ENCODE peak calls at places on chromosomes 5 and 9, in ten cellular contexts. E is tibial nerve, T is breast epithelium, V is stomach, Y is GM12878, I is Peyer's patch, C is uterus, P is body of pancreas, K is ovary, Q is A549. D is an unnamed sample.

GRCh38 chr5:8012131-8012977 is 143.4 kb downstream of the MTRR start:
- DNase-seq in E (no peak), T (no peak), V (no peak), Y (no peak), I (no peak), C (no peak), P (no peak), K (no peak), Q (no peak), D (no peak)

GRCh38 chr5:32029291-32029690 is 144.8 kb downstream of the GOLPH3 start:
- DNase-seq in E (no peak), T (no peak), V (no peak), Y (no peak), I (no peak), C (no peak), P (no peak), K (no peak), Q (no peak), D (no peak)

GRCh38 chr9:30078195-30078594 is 2306.2 kb upstream of the ACO1 start:
- DNase-seq in E (no peak), T (no peak), V (no peak), Y (peak), I (no peak), C (no peak), P (no peak), K (no peak), Q (no peak), D (no peak)

GRCh38 chr5:118953652-118954005 is 34.7 kb downstream of the DTWD2 start:
- DNase-seq in E (no peak), T (no peak), V (no peak), Y (no peak), I (no peak), C (no peak), P (no peak), K (no peak), Q (no peak), D (no peak)

GRCh38 chr9:113901196-113901818 is 25.2 kb downstream of the ZNF618 start:
- DNase-seq in E (no peak), T (no peak), V (no peak), Y (no peak), I (no peak), C (no peak), P (no peak), K (no peak), Q (no peak), D (no peak)

GRCh38 chr9:127700594-127701255 is 6.1 kb upstream of the CFAP157 start:
- DNase-seq in E (no peak), T (no peak), V (no peak), Y (no peak), I (no peak), C (no peak), P (peak), K (no peak), Q (no peak), D (no peak)

GRCh38 chr9:74331607-74332006 is 165.5 kb upstream of the RORB start:
- DNase-seq in E (no peak), T (no peak), V (no peak), Y (no peak), I (no peak), C (no peak), P (no peak), K (no peak), Q (no peak), D (no peak)

GRCh38 chr5:145856285-145856818 is 16.5 kb downstream of the GRXCR2 start:
- DNase-seq in E (peak), T (peak), V (peak), Y (no peak), I (no peak), C (peak), P (peak), K (peak), Q (no peak), D (no peak)

GRCh38 chr5:32506251-32506661 is 61.7 kb upstream of the ZFR start:
- DNase-seq in E (no peak), T (no peak), V (no peak), Y (no peak), I (no peak), C (no peak), P (no peak), K (no peak), Q (no peak), D (no peak)

GRCh38 chr9:6354072-6354686 is 26.0 kb downstream of the TPD52L3 start:
- DNase-seq in E (no peak), T (no peak), V (no peak), Y (peak), I (peak), C (no peak), P (no peak), K (no peak), Q (peak), D (no peak)

GRCh38 chr5:140253985-140254384 is 48.9 kb downstream of the PFDN1 start:
- DNase-seq in E (no peak), T (no peak), V (peak), Y (no peak), I (no peak), C (no peak), P (no peak), K (no peak), Q (no peak), D (no peak)

GRCh38 chr9:110152704-110153374 is 55.1 kb downstream of the C9orf152 start:
- DNase-seq in E (no peak), T (no peak), V (no peak), Y (no peak), I (no peak), C (no peak), P (no peak), K (no peak), Q (peak), D (no peak)

GRCh38 chr9:36985769-36986547 is 48.1 kb downstream of the PAX5 start:
- DNase-seq in E (no peak), T (no peak), V (no peak), Y (no peak), I (no peak), C (no peak), P (peak), K (no peak), Q (no peak), D (no peak)

GRCh38 chr5:133439859-133440258 is 172.5 kb downstream of the FSTL4 start:
- DNase-seq in E (no peak), T (no peak), V (no peak), Y (no peak), I (no peak), C (no peak), P (no peak), K (no peak), Q (no peak), D (no peak)
- H3K27ac ChIP-seq in E (peak), T (no peak), V (no peak), Y (no peak), I (no peak), C (no peak), P (no peak), K (no peak), Q (no peak), D (peak)

GRCh38 chr9:95504053-95504963 is 12.5 kb downstream of the PTCH1 start:
- DNase-seq in E (peak), T (no peak), V (no peak), Y (no peak), I (no peak), C (no peak), P (peak), K (peak), Q (peak), D (no peak)

GRCh38 chr9:95505676-95506437 is 10.9 kb downstream of the PTCH1 start:
- DNase-seq in E (no peak), T (no peak), V (peak), Y (no peak), I (no peak), C (peak), P (peak), K (peak), Q (peak), D (no peak)

GRCh38 chr9:95503369-95503768 is 13.4 kb downstream of the PTCH1 start:
- DNase-seq in E (no peak), T (no peak), V (no peak), Y (no peak), I (no peak), C (no peak), P (no peak), K (no peak), Q (no peak), D (no peak)

GRCh38 chr9:95506438-95506691 is 10.4 kb downstream of the PTCH1 start:
- DNase-seq in E (no peak), T (no peak), V (no peak), Y (no peak), I (no peak), C (peak), P (peak), K (peak), Q (peak), D (no peak)

DNA sequence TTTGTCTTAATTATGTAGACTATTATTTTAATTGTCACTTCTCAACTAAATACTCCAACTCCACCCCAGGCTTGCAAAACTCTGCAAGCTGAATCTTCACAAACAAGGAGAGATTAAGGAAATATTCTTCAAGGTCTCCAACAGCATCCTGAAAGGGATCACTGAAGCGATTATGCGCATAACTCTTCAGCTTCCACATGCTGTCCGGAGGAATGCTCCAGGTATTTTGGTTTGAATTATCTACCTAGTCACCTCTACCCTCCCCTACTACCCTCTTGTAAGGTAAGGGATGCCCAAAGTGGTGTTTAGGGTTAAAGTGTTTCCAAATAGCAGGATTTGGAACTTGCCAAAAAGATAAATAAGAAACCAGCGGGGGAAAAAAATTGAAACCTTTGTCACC is 11.7 kb downstream of the PTCH1 start:
- DNase-seq in E (no peak), T (no peak), V (no peak), Y (no peak), I (no peak), C (no peak), P (no peak), K (no peak), Q (no peak), D (no peak)
- H3K4me3 ChIP-seq in E (peak), T (peak), V (peak), Y (peak), I (peak), C (peak), P (no peak), K (peak), Q (peak), D (peak)

DNA sequence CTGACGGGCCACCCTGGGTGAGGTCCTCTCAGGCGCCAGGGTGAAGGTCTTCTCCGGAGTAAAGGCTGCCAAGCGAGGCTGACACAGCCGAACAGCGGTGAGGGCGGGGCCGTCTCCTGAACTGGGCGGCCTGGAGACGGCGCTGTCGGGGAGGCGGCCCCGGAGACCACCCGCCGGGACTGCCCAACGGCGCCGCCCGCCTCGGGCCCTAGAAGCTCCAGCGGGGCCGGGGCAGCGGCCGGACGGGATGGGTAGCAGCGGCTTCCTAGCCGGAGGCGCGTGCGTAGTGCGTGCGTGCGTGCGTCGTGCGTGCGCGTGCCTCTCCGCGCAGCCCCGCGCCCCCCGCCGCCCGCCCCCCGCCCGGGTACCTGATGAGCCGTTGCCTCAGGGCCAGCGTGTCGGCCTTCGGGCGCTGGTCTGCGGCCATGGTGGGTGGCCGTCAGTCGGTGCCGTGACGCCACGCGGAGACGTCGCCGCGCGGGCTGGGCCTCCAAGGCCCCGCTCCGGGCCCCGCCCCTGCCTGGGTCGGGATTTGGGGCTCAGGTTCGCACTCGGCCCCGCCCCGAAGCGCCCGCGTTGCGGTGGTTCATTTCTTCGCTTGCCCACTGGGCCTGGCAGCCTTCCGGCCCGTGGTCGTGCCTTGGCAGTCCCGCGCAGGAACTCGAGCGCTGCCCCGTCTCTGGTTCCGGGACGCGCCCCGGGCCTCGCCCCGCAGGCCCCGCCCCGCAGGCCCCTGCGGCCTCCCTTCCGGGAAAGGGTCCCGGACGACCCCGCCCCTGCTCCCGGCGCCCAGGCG is at the start of gene PHYKPL:
- DNase-seq in E (peak), T (peak), V (peak), Y (no peak), I (peak), C (peak), P (peak), K (peak), Q (peak), D (no peak)
- TF ChIP-seq POLR2A in E (no peak), T (no peak), V (no peak), Y (peak), I (peak), C (peak), P (peak), K (peak), Q (peak), D (no peak)

DNA sequence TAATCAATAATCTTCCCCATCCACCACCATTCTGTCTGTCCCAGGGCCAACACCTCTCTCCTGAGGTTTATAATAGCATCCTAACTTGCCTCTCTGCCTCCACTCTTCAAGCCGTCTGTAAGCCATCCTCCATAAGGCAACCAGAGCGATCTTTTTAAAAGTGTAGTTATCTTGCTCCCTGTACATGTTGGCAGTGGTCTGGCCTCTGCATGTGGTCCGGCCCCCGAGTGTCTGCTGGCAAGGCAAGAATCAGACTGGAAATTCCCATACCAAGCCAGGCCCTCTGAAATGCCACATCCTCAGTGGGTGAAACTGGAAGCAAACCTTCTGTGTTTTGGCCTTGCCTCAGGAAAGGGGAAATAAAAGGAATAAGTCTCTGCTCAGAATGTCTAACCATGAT is 17.0 kb downstream of the TTLL11 start:
- DNase-seq in E (no peak), T (no peak), V (no peak), Y (no peak), I (no peak), C (no peak), P (no peak), K (no peak), Q (no peak), D (no peak)
- H3K27ac ChIP-seq in E (no peak), T (no peak), V (no peak), Y (no peak), I (no peak), C (peak), P (no peak), K (no peak), Q (no peak), D (peak)

DNA sequence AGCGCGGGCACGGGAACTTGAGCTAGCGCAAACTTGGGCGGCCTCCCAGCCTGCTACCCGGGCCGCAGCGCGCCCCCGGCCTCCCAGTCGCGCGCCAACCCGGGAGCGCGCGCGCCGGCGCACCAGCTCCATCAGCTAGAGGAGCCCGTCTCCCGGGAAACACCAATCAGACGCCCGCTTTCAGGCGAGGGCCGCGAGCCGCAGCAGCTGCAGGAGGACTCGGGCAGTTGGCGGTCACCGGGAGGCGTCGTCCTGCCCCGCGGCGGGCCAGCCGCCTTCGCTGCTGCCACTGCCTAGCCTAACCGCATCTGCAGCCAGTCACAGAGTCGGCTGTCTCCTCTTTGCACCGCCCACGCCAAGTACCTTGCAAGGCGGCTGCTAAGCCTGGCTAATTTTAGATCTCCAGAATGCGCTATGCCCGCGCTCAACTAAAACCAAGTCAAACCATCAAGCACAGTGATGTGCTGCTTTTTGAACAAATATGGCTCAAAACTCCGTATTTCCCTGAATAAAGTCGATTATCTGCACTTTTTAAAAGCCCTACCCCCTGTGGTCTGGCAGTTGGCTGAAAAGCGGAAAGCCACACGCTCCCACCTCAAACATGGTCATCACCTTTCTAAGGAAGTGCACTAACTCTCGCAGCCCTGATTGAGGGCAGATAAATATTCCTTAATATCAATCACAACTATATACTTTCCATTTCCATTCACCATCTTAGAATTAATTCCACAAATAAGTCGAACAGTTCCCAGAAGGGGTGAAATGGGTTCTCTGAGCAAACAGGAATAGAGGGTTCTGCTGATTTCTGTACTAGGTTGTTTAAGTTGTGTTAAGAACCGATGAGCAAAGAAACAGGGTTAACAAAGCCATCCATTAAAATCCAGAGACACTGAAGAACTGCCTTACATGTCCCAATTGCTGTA is 221.8 kb downstream of the MEF2C start:
- DNase-seq in E (peak), T (no peak), V (no peak), Y (no peak), I (no peak), C (peak), P (peak), K (peak), Q (peak), D (no peak)
- H3K4me3 ChIP-seq in E (peak), T (peak), V (peak), Y (peak), I (peak), C (peak), P (no peak), K (peak), Q (peak), D (peak)